ENCODE peak calls at places on chromosomes 6 and 20, in five cellular contexts. E is iPS-NIHi11, O is NCI-H1105 treated with DMSO at 0.1 percent for 48 hours, G is GM04504, Y is T-cell. W is an unnamed sample.
A peak's percentile ranks its signal among the peaks of the same experiment; 100 is the strongest.

GRCh38 chr20:3727333-3728035 is 5.0 kb upstream of the HSPA12B start:
- DNase-seq in O (no peak), G (peak; percentile 39), Y (no peak), E (no peak), W (peak; percentile 27)

GRCh38 chr6:125392682-125393081 is 90.9 kb upstream of the HDDC2 start:
- DNase-seq in E (no peak), G (no peak), O (no peak), Y (no peak), W (no peak)

GRCh38 chr6:13767121-13767794 is 47.1 kb downstream of the MCUR1 start:
- DNase-seq in O (no peak), Y (peak; percentile 11), G (peak; percentile 35), E (peak; percentile 42), W (peak; percentile 43)

GRCh38 chr6:17281497-17282481 is 628 bp downstream of the RBM24 start:
- DNase-seq in G (no peak), O (no peak), Y (no peak), E (peak; percentile 55), W (peak; percentile 21)

GRCh38 chr6:23179994-23180393 is 610.6 kb downstream of the HDGFL1 start:
- DNase-seq in O (no peak), G (no peak), E (no peak), Y (no peak), W (no peak)

GRCh38 chr20:53274365-53274764 is 302.2 kb downstream of the TSHZ2 start:
- DNase-seq in Y (no peak), E (no peak), G (no peak), O (no peak), W (no peak)

GRCh38 chr6:88490865-88491264 is 324.7 kb upstream of the CNR1 start:
- DNase-seq in G (no peak), O (no peak), Y (no peak), E (no peak), W (peak; percentile 46)

GRCh38 chr6:606829-607379 is 50.0 kb downstream of the HUS1B start:
- DNase-seq in G (no peak), E (no peak), O (no peak), Y (no peak), W (no peak)

GRCh38 chr20:31494131-31494530 is 19.0 kb downstream of the REM1 start:
- DNase-seq in G (peak; percentile 32), O (no peak), Y (no peak), E (peak; percentile 52), W (peak; percentile 50)

GRCh38 chr20:44464514-44464913 is 11.2 kb upstream of the TTPAL start:
- DNase-seq in E (no peak), O (no peak), Y (no peak), G (no peak), W (no peak)

GRCh38 chr6:5707646-5708045 is 299.1 kb downstream of the NRN1 start:
- DNase-seq in Y (no peak), E (no peak), O (no peak), G (no peak), W (no peak)

GRCh38 chr6:41643899-41644269 is 5.6 kb downstream of the MDFI start:
- DNase-seq in G (no peak), O (no peak), E (no peak), Y (no peak), W (no peak)

GRCh38 chr6:25193865-25194679 is 85.1 kb upstream of the CARMIL1 start:
- DNase-seq in O (no peak), Y (no peak), E (no peak), G (no peak), W (no peak)

GRCh38 chr6:39029156-39030011 is 19.2 kb upstream of the GLP1R start:
- DNase-seq in Y (peak; percentile 16), G (peak; percentile 3), E (peak; percentile 85), O (no peak), W (no peak)

GRCh38 chr6:35677456-35677855 is 11.3 kb downstream of the FKBP5 start:
- DNase-seq in O (peak; percentile 59), Y (no peak), G (no peak), E (no peak), W (no peak)